ENCODE peak calls at places on chromosome 22, in five cellular contexts. B is AG04450, G is ELR, K is GF-D8, Q is psoas muscle. X is an unnamed sample.

GRCh38 chr22:41915035-41915782 is at the start of gene SHISA8:
- DNase-seq in G (peak), K (no peak), Q (peak), B (no peak), X (peak)

GRCh38 chr22:36348760-36349159 is 39.0 kb downstream of the MYH9 start:
- DNase-seq in B (no peak), K (no peak), G (no peak), Q (no peak), X (no peak)

GRCh38 chr22:29478326-29479276 is 1.4 kb upstream of the NEFH start:
- DNase-seq in B (no peak), Q (no peak), G (peak), K (no peak), X (no peak)

GRCh38 chr22:39244073-39244495 is 698 bp downstream of the PDGFB start:
- DNase-seq in B (no peak), K (no peak), G (peak), Q (no peak), X (no peak)

GRCh38 chr22:37716708-37717107 is 19.9 kb downstream of the TRIOBP start:
- DNase-seq in Q (no peak), K (no peak), B (no peak), G (peak), X (no peak)

GRCh38 chr22:49585695-49586243 is 241.9 kb downstream of the BRD1 start:
- DNase-seq in G (no peak), Q (no peak), K (no peak), B (no peak), X (no peak)

GRCh38 chr22:21951931-21952465 is 650 bp downstream of the PPM1F start:
- DNase-seq in B (peak), G (peak), Q (peak), K (no peak), X (peak)

GRCh38 chr22:26956346-26956745 is 299.0 kb downstream of the MIAT start:
- DNase-seq in Q (no peak), K (no peak), B (no peak), G (no peak), X (no peak)

GRCh38 chr22:44276706-44277403 is 35.9 kb downstream of the SHISAL1 start:
- DNase-seq in K (no peak), Q (no peak), B (no peak), G (no peak), X (no peak)